ENCODE peak calls at places on chromosomes 13 and 19, in five cellular contexts. F, A, U, K and D are unnamed samples.
A peak's percentile ranks its signal among the peaks of the same experiment; 100 is the strongest.

GRCh38 chr13:78602561-78603239 is 652 bp downstream of the POU4F1 start:
- DNase-seq in F (no peak), K (no peak), U (peak; percentile 14), A (no peak), D (no peak)

GRCh38 chr19:16359074-16359473 is 34.4 kb downstream of the KLF2 start:
- DNase-seq in F (no peak), A (no peak), U (no peak), K (no peak), D (no peak)

GRCh38 chr13:51148952-51149573 is 38.0 kb upstream of the C13orf42 start:
- DNase-seq in F (peak; percentile 20), U (peak; percentile 68), K (peak; percentile 14), A (no peak), D (peak; percentile 32)

GRCh38 chr19:13484141-13484540 is 22.1 kb downstream of the CACNA1A start:
- DNase-seq in U (no peak), A (no peak), F (no peak), K (no peak), D (no peak)

GRCh38 chr13:38662362-38662761 is 24.5 kb upstream of the FREM2 start:
- DNase-seq in A (no peak), F (no peak), U (peak; percentile 84), K (no peak), D (no peak)

GRCh38 chr13:23547000-23547590 is 23.1 kb upstream of the TNFRSF19 start:
- DNase-seq in U (peak; percentile 45), A (no peak), K (peak; percentile 23), F (no peak), D (no peak)

GRCh38 chr19:18611327-18612050 is 1.2 kb upstream of the TMEM59L start:
- DNase-seq in A (no peak), F (no peak), K (no peak), U (no peak), D (no peak)

GRCh38 chr19:45817725-45818301 is 2.7 kb upstream of the RSPH6A start:
- DNase-seq in A (no peak), F (no peak), K (no peak), U (no peak), D (no peak)

GRCh38 chr13:73860501-73860900 is 273.7 kb downstream of the KLF12 start:
- DNase-seq in U (no peak), F (no peak), A (no peak), K (no peak), D (no peak)

GRCh38 chr13:32139251-32139650 is 107.7 kb downstream of the FRY start:
- DNase-seq in U (no peak), F (no peak), A (no peak), K (no peak), D (no peak)

GRCh38 chr13:26663801-26664200 is 96.8 kb downstream of the GPR12 start:
- DNase-seq in A (no peak), U (no peak), K (no peak), F (no peak), D (no peak)

GRCh38 chr19:18322318-18322758 is 538 bp downstream of the LSM4 start:
- DNase-seq in K (no peak), U (peak; percentile 70), F (no peak), A (peak; percentile 25), D (no peak)

GRCh38 chr13:52371736-52372247 is 34.2 kb downstream of the THSD1 start:
- DNase-seq in A (no peak), F (no peak), U (peak; percentile 32), K (no peak), D (no peak)

GRCh38 chr13:113151745-113152707 is 6.4 kb upstream of the PROZ start:
- DNase-seq in K (peak; percentile 22), F (peak; percentile 4), U (peak; percentile 71), A (no peak), D (peak; percentile 59)